ENCODE peak calls at places on chromosomes 2 and 18, in six cellular contexts. N is astrocyte of the spinal cord, H is prostate gland, S is left ventricle myocardium inferior, B is BJ, O is dorsolateral prefrontal cortex. Q is an unnamed sample.

GRCh38 chr2:54047076-54047475 is 68.3 kb upstream of the ACYP2 start:
- DNase-seq in S (no peak), N (no peak), O (no peak), B (no peak), H (no peak), Q (no peak)

GRCh38 chr2:27306136-27306535 is 2.1 kb downstream of the UCN start:
- DNase-seq in H (no peak), O (no peak), B (no peak), S (no peak), N (no peak), Q (peak; percentile 28)

GRCh38 chr2:159744363-159744762 is 32.1 kb downstream of the MARCHF7 start:
- DNase-seq in N (peak; percentile 20), H (no peak), B (no peak), S (no peak), O (no peak), Q (no peak)

GRCh38 chr18:26510337-26510736 is 38.0 kb downstream of the KCTD1 start:
- DNase-seq in O (no peak), H (no peak), B (no peak), N (no peak), S (no peak), Q (no peak)

GRCh38 chr2:6977095-6977777 is 60.0 kb downstream of the RNF144A start:
- DNase-seq in O (no peak), H (peak; percentile 77), S (peak; percentile 78), N (peak; percentile 81), B (no peak), Q (peak; percentile 64)

GRCh38 chr2:178767099-178768060 is 39.8 kb downstream of the TTN start:
- DNase-seq in B (no peak), O (no peak), S (no peak), H (no peak), N (no peak), Q (no peak)

GRCh38 chr18:2848145-2848878 is 1.5 kb downstream of the EMILIN2 start:
- DNase-seq in O (no peak), H (no peak), B (no peak), N (peak; percentile 9), S (no peak), Q (no peak)

GRCh38 chr2:173037245-173038106 is 38.2 kb upstream of the MAP3K20 start:
- DNase-seq in O (no peak), N (no peak), B (no peak), H (no peak), S (peak; percentile 44), Q (no peak)

GRCh38 chr18:68779169-68779568 is 18.7 kb upstream of the CCDC102B start:
- DNase-seq in O (no peak), H (no peak), S (no peak), B (no peak), N (peak; percentile 17), Q (no peak)

GRCh38 chr2:10079931-10080535 is at the start of gene CYS1:
- DNase-seq in O (no peak), B (no peak), N (no peak), H (no peak), S (no peak), Q (peak; percentile 26)

GRCh38 chr2:98020516-98020915 is 24.8 kb upstream of the TMEM131 start:
- DNase-seq in S (no peak), N (no peak), B (no peak), H (no peak), O (no peak), Q (no peak)

GRCh38 chr2:217980036-217980435 is 22.8 kb downstream of the TNS1 start:
- DNase-seq in B (no peak), N (no peak), H (no peak), O (peak; percentile 26), S (no peak), Q (peak; percentile 38)

GRCh38 chr18:48706630-48707206 is 167.9 kb downstream of the CTIF start:
- DNase-seq in N (no peak), H (no peak), O (no peak), B (no peak), S (no peak), Q (no peak)

GRCh38 chr2:150531626-150532419 is 44.4 kb upstream of the RND3 start:
- DNase-seq in S (no peak), H (no peak), O (no peak), N (no peak), B (no peak), Q (no peak)

GRCh38 chr18:25786778-25787177 is 303.6 kb downstream of the SS18 start:
- DNase-seq in H (no peak), S (no peak), O (no peak), B (peak; percentile 78), N (peak; percentile 80), Q (no peak)

GRCh38 chr2:112690853-112691390 is 29.9 kb upstream of the NT5DC4 start:
- DNase-seq in S (peak; percentile 53), N (peak; percentile 41), H (peak; percentile 65), O (peak; percentile 71), B (no peak), Q (peak; percentile 69)

GRCh38 chr2:207054521-207054920 is 111.2 kb downstream of the KLF7 start:
- DNase-seq in N (peak; percentile 45), H (no peak), O (no peak), B (no peak), S (no peak), Q (no peak)

GRCh38 chr2:134327367-134327766 is 73.5 kb downstream of the MGAT5 start:
- DNase-seq in O (no peak), S (no peak), B (no peak), H (no peak), N (no peak), Q (no peak)

GRCh38 chr2:158189526-158189925 is 87.8 kb downstream of the UPP2 start:
- DNase-seq in O (no peak), N (no peak), S (no peak), H (no peak), B (no peak), Q (no peak)

GRCh38 chr2:10097352-10098148 is 17.3 kb upstream of the CYS1 start:
- DNase-seq in B (no peak), H (peak; percentile 34), O (peak; percentile 83), N (peak; percentile 47), S (peak; percentile 68), Q (peak; percentile 53)

GRCh38 chr2:100394111-100394641 is 23.3 kb downstream of the CHST10 start:
- DNase-seq in B (no peak), H (no peak), S (no peak), O (no peak), N (no peak), Q (peak; percentile 78)

GRCh38 chr2:142819411-142819810 is 58.1 kb upstream of the KYNU start:
- DNase-seq in N (peak; percentile 4), O (no peak), B (no peak), H (no peak), S (no peak), Q (no peak)

GRCh38 chr18:62999392-62999791 is 284.1 kb downstream of the PHLPP1 start:
- DNase-seq in S (peak; percentile 46), O (no peak), H (no peak), B (no peak), N (peak; percentile 35), Q (peak; percentile 19)

GRCh38 chr2:206800501-206801416 is 35.4 kb downstream of the FASTKD2 start:
- DNase-seq in O (peak; percentile 63), N (peak; percentile 81), B (peak; percentile 20), S (peak; percentile 31), H (peak; percentile 57), Q (peak; percentile 65)

GRCh38 chr2:232541195-232541960 is 1.9 kb downstream of the CHRNG start:
- DNase-seq in H (no peak), O (peak; percentile 27), N (no peak), S (no peak), B (no peak), Q (no peak)

GRCh38 chr2:191023235-191023679 is 9.3 kb upstream of the STAT1 start:
- DNase-seq in N (no peak), H (no peak), S (no peak), O (no peak), B (no peak), Q (no peak)

GRCh38 chr2:19863303-19864041 is 38.3 kb downstream of the TTC32 start:
- DNase-seq in H (peak; percentile 44), N (peak; percentile 63), O (peak; percentile 84), S (peak; percentile 69), B (no peak), Q (peak; percentile 69)

GRCh38 chr2:72915907-72916742 is 1.2 kb upstream of the EMX1 start:
- DNase-seq in N (no peak), O (no peak), S (no peak), B (no peak), H (peak; percentile 35), Q (peak; percentile 64)

GRCh38 chr2:147806846-147807245 is 38.0 kb upstream of the ACVR2A start:
- DNase-seq in O (no peak), B (no peak), H (peak; percentile 6), N (peak; percentile 30), S (no peak), Q (no peak)

DNA sequence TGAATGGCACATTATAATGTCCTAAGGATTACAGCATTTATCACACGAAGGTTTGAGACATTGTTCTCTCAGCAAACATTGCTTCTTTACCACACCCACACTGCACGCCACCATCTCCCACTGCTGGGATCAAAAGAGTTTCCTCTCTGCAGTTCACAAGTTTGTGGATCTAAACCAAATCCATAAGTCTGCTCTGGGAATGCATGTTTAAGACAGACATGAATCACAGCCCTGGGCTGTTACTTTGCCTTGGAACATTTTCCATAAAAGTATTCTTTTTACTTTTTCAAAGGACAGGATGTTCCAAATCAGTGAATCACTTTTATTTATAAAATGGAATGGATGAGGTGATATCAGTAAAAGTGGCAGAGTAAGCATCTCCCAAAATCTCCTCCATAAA is 36.1 kb downstream of the STPG4 start:
- DNase-seq in O (no peak), B (peak; percentile 55), H (no peak), S (no peak), N (peak; percentile 86), Q (no peak)
- H3K4me3 ChIP-seq in O (no peak overlapping the region), B (no peak overlapping the region), H (no peak overlapping the region), S (no peak overlapping the region), N (no peak overlapping the region), Q (no peak overlapping the region)

DNA sequence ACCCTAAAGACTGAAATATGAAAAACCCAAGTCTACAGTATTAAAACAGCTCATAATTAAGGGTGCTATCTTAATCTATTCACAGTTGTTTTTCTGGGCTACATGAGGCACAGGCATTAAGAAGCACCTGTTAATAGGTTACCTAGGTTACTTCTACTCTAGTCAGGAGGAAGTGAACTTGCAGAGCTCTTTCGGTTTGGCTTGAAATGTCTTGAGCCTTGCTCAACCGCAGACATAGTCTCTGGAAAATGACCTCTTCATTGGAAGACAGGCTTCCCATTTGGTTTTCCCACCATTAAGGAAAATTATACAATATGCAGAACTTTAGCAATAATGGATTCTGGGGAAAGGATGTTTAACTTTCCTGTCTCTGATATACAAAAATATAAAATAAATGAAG is 142.3 kb upstream of the KCNJ3 start:
- DNase-seq in N (no peak), O (no peak), S (no peak), B (no peak), H (no peak), Q (no peak)
- TF ChIP-seq CTCF in N (no peak), O (no peak), S (no peak), B (no peak), H (no peak), Q (no peak)

DNA sequence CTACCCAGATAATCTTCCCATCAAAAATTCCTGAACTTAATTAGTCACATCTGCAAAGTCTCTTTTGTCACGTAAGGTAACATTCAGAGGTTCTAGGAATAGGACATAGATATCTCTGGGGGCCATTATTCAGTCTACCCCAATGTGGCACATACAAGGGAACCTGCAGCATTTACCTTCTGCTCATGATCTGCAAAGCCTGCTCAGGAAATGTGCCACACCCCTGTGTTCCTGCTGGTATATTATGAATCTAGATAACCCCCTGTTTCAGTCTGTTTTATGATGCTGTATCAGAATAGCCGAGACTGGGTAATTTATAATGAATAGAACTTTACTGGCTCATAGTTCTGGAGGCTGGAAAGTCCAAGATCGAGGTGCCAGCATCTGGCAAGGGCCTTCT is 103.5 kb downstream of the ARL4C start:
- DNase-seq in B (no peak), O (no peak), H (no peak), S (no peak), N (no peak), Q (no peak)
- H3K4me3 ChIP-seq in B (no peak overlapping the region), O (no peak overlapping the region), H (no peak overlapping the region), S (no peak overlapping the region), N (no peak overlapping the region), Q (no peak overlapping the region)

GRCh38 chr18:40413160-40413559 is 1541.9 kb upstream of the PIK3C3 start:
- DNase-seq in S (no peak), B (no peak), H (no peak), N (peak; percentile 24), O (peak; percentile 55), Q (peak; percentile 52)
- TF ChIP-seq CTCF in S (peak; percentile 40), B (peak; percentile 45), H (no peak), N (peak; percentile 50), O (peak; percentile 47), Q (peak; percentile 77)

Q was measured in thyroid gland.